ENCODE peak calls at places on chromosome 19, in six cellular contexts. One of them, this sample, is unnamed.

GRCh38 chr19:6352381-6353165 is 8.8 kb upstream of the CLPP start:
- DNase-seq in prostate gland: peak
- DNase-seq in fibroblast of the aortic adventitia: no peak
- DNase-seq in AG04449: no peak
- DNase-seq in AG09309: no peak
- DNase-seq in psoas muscle: no peak
- DNase-seq in this sample: peak

GRCh38 chr19:45161715-45162463 is 1.1 kb upstream of the NKPD1 start:
- DNase-seq in AG04449: no peak
- DNase-seq in psoas muscle: peak
- DNase-seq in fibroblast of the aortic adventitia: peak
- DNase-seq in prostate gland: no peak
- DNase-seq in AG09309: no peak
- DNase-seq in this sample: no peak

GRCh38 chr19:31905980-31906948 is 439.1 kb upstream of the ZNF507 start:
- DNase-seq in AG09309: no peak
- DNase-seq in prostate gland: peak
- DNase-seq in psoas muscle: peak
- DNase-seq in AG04449: no peak
- DNase-seq in fibroblast of the aortic adventitia: no peak
- DNase-seq in this sample: no peak

GRCh38 chr19:12314553-12314952 is 18.9 kb downstream of the ZNF563 start:
- DNase-seq in fibroblast of the aortic adventitia: no peak
- DNase-seq in prostate gland: no peak
- DNase-seq in psoas muscle: no peak
- DNase-seq in AG04449: no peak
- DNase-seq in AG09309: no peak
- DNase-seq in this sample: no peak

GRCh38 chr19:46133777-46134231 is 9.3 kb upstream of the IGFL3 start:
- DNase-seq in prostate gland: no peak
- DNase-seq in AG04449: no peak
- DNase-seq in AG09309: no peak
- DNase-seq in psoas muscle: no peak
- DNase-seq in fibroblast of the aortic adventitia: no peak
- DNase-seq in this sample: no peak

GRCh38 chr19:45824041-45824471 is 8.9 kb upstream of the RSPH6A start:
- DNase-seq in AG09309: no peak
- DNase-seq in AG04449: no peak
- DNase-seq in prostate gland: peak
- DNase-seq in psoas muscle: peak
- DNase-seq in fibroblast of the aortic adventitia: no peak
- DNase-seq in this sample: peak

GRCh38 chr19:52171321-52172169 is at the start of gene ZNF836:
- DNase-seq in prostate gland: peak
- DNase-seq in AG09309: no peak
- DNase-seq in psoas muscle: peak
- DNase-seq in fibroblast of the aortic adventitia: peak
- DNase-seq in AG04449: no peak
- DNase-seq in this sample: peak

GRCh38 chr19:42283248-42284065 is 14.4 kb downstream of the CIC start:
- DNase-seq in psoas muscle: peak
- DNase-seq in AG04449: no peak
- DNase-seq in prostate gland: peak
- DNase-seq in fibroblast of the aortic adventitia: peak
- DNase-seq in AG09309: peak
- DNase-seq in this sample: no peak

GRCh38 chr19:19064811-19065745 is 1.3 kb downstream of the SLC25A42 start:
- DNase-seq in AG09309: no peak
- DNase-seq in prostate gland: no peak
- DNase-seq in psoas muscle: no peak
- DNase-seq in AG04449: no peak
- DNase-seq in fibroblast of the aortic adventitia: no peak
- DNase-seq in this sample: no peak

GRCh38 chr19:49678970-49679831 is 2.1 kb downstream of the PRMT1 start:
- DNase-seq in AG04449: no peak
- DNase-seq in fibroblast of the aortic adventitia: no peak
- DNase-seq in psoas muscle: peak
- DNase-seq in prostate gland: no peak
- DNase-seq in AG09309: no peak
- DNase-seq in this sample: no peak

GRCh38 chr19:12660980-12661379 is 5.6 kb downstream of the MAN2B1 start:
- DNase-seq in psoas muscle: no peak
- DNase-seq in fibroblast of the aortic adventitia: no peak
- DNase-seq in AG04449: no peak
- DNase-seq in prostate gland: no peak
- DNase-seq in AG09309: no peak
- DNase-seq in this sample: no peak

GRCh38 chr19:42111384-42111783 is 20.9 kb downstream of the POU2F2 start:
- DNase-seq in prostate gland: no peak
- DNase-seq in AG04449: no peak
- DNase-seq in AG09309: peak
- DNase-seq in fibroblast of the aortic adventitia: peak
- DNase-seq in psoas muscle: no peak
- DNase-seq in this sample: no peak

GRCh38 chr19:16943942-16944625 is 55.3 kb downstream of the F2RL3 start:
- DNase-seq in psoas muscle: no peak
- DNase-seq in AG09309: no peak
- DNase-seq in prostate gland: no peak
- DNase-seq in fibroblast of the aortic adventitia: no peak
- DNase-seq in AG04449: no peak
- DNase-seq in this sample: no peak

GRCh38 chr19:21586341-21587116 is 81.1 kb downstream of the ZNF429 start:
- DNase-seq in AG04449: no peak
- DNase-seq in prostate gland: peak
- DNase-seq in AG09309: no peak
- DNase-seq in fibroblast of the aortic adventitia: no peak
- DNase-seq in psoas muscle: peak
- DNase-seq in this sample: no peak

GRCh38 chr19:45171211-45171623 is 6.8 kb downstream of the TRAPPC6A start:
- DNase-seq in AG04449: no peak
- DNase-seq in psoas muscle: no peak
- DNase-seq in fibroblast of the aortic adventitia: no peak
- DNase-seq in AG09309: no peak
- DNase-seq in prostate gland: no peak
- DNase-seq in this sample: no peak

GRCh38 chr19:29645911-29646310 is 19.4 kb upstream of the PLEKHF1 start:
- DNase-seq in psoas muscle: peak
- DNase-seq in prostate gland: peak
- DNase-seq in fibroblast of the aortic adventitia: peak
- DNase-seq in AG09309: no peak
- DNase-seq in AG04449: no peak
- DNase-seq in this sample: no peak

GRCh38 chr19:38663156-38663651 is 15.8 kb downstream of the ACTN4 start:
- DNase-seq in fibroblast of the aortic adventitia: no peak
- DNase-seq in AG09309: no peak
- DNase-seq in prostate gland: no peak
- DNase-seq in AG04449: no peak
- DNase-seq in psoas muscle: peak
- DNase-seq in this sample: no peak

GRCh38 chr19:46180701-46181385 is 32.8 kb downstream of the IGFL2 start:
- DNase-seq in AG04449: no peak
- DNase-seq in psoas muscle: no peak
- DNase-seq in AG09309: no peak
- DNase-seq in prostate gland: no peak
- DNase-seq in fibroblast of the aortic adventitia: peak
- DNase-seq in this sample: no peak

GRCh38 chr19:2453431-2454025 is 3.2 kb downstream of the LMNB2 start:
- DNase-seq in AG04449: no peak
- DNase-seq in psoas muscle: no peak
- DNase-seq in fibroblast of the aortic adventitia: no peak
- DNase-seq in prostate gland: no peak
- DNase-seq in AG09309: no peak
- DNase-seq in this sample: no peak

GRCh38 chr19:7850429-7850819 is 20.4 kb downstream of the EVI5L start:
- DNase-seq in AG09309: no peak
- DNase-seq in fibroblast of the aortic adventitia: no peak
- DNase-seq in prostate gland: no peak
- DNase-seq in psoas muscle: no peak
- DNase-seq in AG04449: no peak
- DNase-seq in this sample: no peak

GRCh38 chr19:16290692-16291091 is 33.9 kb upstream of the KLF2 start:
- DNase-seq in AG09309: no peak
- DNase-seq in prostate gland: no peak
- DNase-seq in AG04449: no peak
- DNase-seq in fibroblast of the aortic adventitia: no peak
- DNase-seq in psoas muscle: no peak
- DNase-seq in this sample: no peak

GRCh38 chr19:6707658-6708018 is 12.8 kb downstream of the C3 start:
- DNase-seq in AG04449: no peak
- DNase-seq in AG09309: no peak
- DNase-seq in prostate gland: no peak
- DNase-seq in fibroblast of the aortic adventitia: no peak
- DNase-seq in psoas muscle: peak
- DNase-seq in this sample: no peak

GRCh38 chr19:40283414-40284250 is 1.5 kb downstream of the AKT2 start:
- DNase-seq in psoas muscle: no peak
- DNase-seq in AG09309: no peak
- DNase-seq in prostate gland: no peak
- DNase-seq in fibroblast of the aortic adventitia: no peak
- DNase-seq in AG04449: no peak
- DNase-seq in this sample: no peak

GRCh38 chr19:23665651-23666410 is 21.2 kb downstream of the ZNF675 start:
- DNase-seq in prostate gland: no peak
- DNase-seq in fibroblast of the aortic adventitia: no peak
- DNase-seq in AG09309: no peak
- DNase-seq in psoas muscle: no peak
- DNase-seq in AG04449: no peak
- DNase-seq in this sample: no peak

GRCh38 chr19:35281303-35281702 is 1.0 kb upstream of the HAMP start:
- DNase-seq in AG04449: no peak
- DNase-seq in fibroblast of the aortic adventitia: no peak
- DNase-seq in psoas muscle: no peak
- DNase-seq in AG09309: no peak
- DNase-seq in prostate gland: no peak
- DNase-seq in this sample: no peak

GRCh38 chr19:32041681-32042292 is 303.6 kb upstream of the ZNF507 start:
- DNase-seq in psoas muscle: no peak
- DNase-seq in AG04449: no peak
- DNase-seq in fibroblast of the aortic adventitia: peak
- DNase-seq in prostate gland: peak
- DNase-seq in AG09309: no peak
- DNase-seq in this sample: peak

GRCh38 chr19:39645800-39646411 is 9.8 kb upstream of the LGALS16 start:
- DNase-seq in fibroblast of the aortic adventitia: peak
- DNase-seq in prostate gland: no peak
- DNase-seq in AG09309: no peak
- DNase-seq in psoas muscle: no peak
- DNase-seq in AG04449: no peak
- DNase-seq in this sample: peak

GRCh38 chr19:13861392-13861713 is 15.6 kb upstream of the NANOS3 start:
- DNase-seq in AG04449: no peak
- DNase-seq in AG09309: no peak
- DNase-seq in prostate gland: no peak
- DNase-seq in psoas muscle: peak
- DNase-seq in fibroblast of the aortic adventitia: no peak
- DNase-seq in this sample: no peak
- H3K4me3 ChIP-seq in AG04449: peak
- H3K4me3 ChIP-seq in AG09309: peak
- H3K4me3 ChIP-seq in prostate gland: peak
- H3K4me3 ChIP-seq in psoas muscle: peak
- H3K4me3 ChIP-seq in fibroblast of the aortic adventitia: peak
- H3K4me3 ChIP-seq in this sample: no peak

GRCh38 chr19:10546817-10547216 is 3.1 kb downstream of the ATG4D start:
- DNase-seq in AG09309: no peak
- DNase-seq in prostate gland: no peak
- DNase-seq in AG04449: no peak
- DNase-seq in fibroblast of the aortic adventitia: no peak
- DNase-seq in psoas muscle: no peak
- DNase-seq in this sample: no peak

GRCh38 chr19:10544242-10544752 is 593 bp downstream of the ATG4D start:
- DNase-seq in psoas muscle: no peak
- DNase-seq in prostate gland: no peak
- DNase-seq in AG09309: no peak
- DNase-seq in AG04449: no peak
- DNase-seq in fibroblast of the aortic adventitia: no peak
- DNase-seq in this sample: no peak

GRCh38 chr19:10543420-10544241 is at the start of gene ATG4D:
- DNase-seq in prostate gland: peak
- DNase-seq in fibroblast of the aortic adventitia: peak
- DNase-seq in psoas muscle: peak
- DNase-seq in AG09309: no peak
- DNase-seq in AG04449: no peak
- DNase-seq in this sample: peak

GRCh38 chr19:10544753-10545251 is 1.1 kb downstream of the ATG4D start:
- DNase-seq in prostate gland: no peak
- DNase-seq in AG04449: no peak
- DNase-seq in AG09309: no peak
- DNase-seq in psoas muscle: no peak
- DNase-seq in fibroblast of the aortic adventitia: no peak
- DNase-seq in this sample: no peak

GRCh38 chr19:10543059-10543419 is 665 bp upstream of the ATG4D start:
- DNase-seq in psoas muscle: no peak
- DNase-seq in fibroblast of the aortic adventitia: no peak
- DNase-seq in AG04449: no peak
- DNase-seq in prostate gland: no peak
- DNase-seq in AG09309: no peak
- DNase-seq in this sample: no peak
- H3K4me3 ChIP-seq in psoas muscle: peak
- H3K4me3 ChIP-seq in fibroblast of the aortic adventitia: no peak
- H3K4me3 ChIP-seq in AG04449: no peak
- H3K4me3 ChIP-seq in prostate gland: peak
- H3K4me3 ChIP-seq in AG09309: no peak
- H3K4me3 ChIP-seq in this sample: peak

GRCh38 chr19:43678512-43678911 is 8.5 kb upstream of the PLAUR start:
- DNase-seq in fibroblast of the aortic adventitia: no peak
- DNase-seq in psoas muscle: no peak
- DNase-seq in AG04449: no peak
- DNase-seq in prostate gland: no peak
- DNase-seq in AG09309: no peak
- DNase-seq in this sample: no peak
- H3K4me3 ChIP-seq in fibroblast of the aortic adventitia: no peak
- H3K4me3 ChIP-seq in psoas muscle: no peak
- H3K4me3 ChIP-seq in AG04449: no peak
- H3K4me3 ChIP-seq in prostate gland: no peak
- H3K4me3 ChIP-seq in AG09309: no peak
- H3K4me3 ChIP-seq in this sample: no peak

GRCh38 chr19:3949997-3950859 is 17.4 kb downstream of the NMRK2 start:
- DNase-seq in psoas muscle: no peak
- DNase-seq in AG04449: no peak
- DNase-seq in AG09309: no peak
- DNase-seq in prostate gland: no peak
- DNase-seq in fibroblast of the aortic adventitia: no peak
- DNase-seq in this sample: no peak

GRCh38 chr19:3949294-3949693 is 16.4 kb downstream of the NMRK2 start:
- DNase-seq in psoas muscle: no peak
- DNase-seq in AG09309: no peak
- DNase-seq in AG04449: no peak
- DNase-seq in prostate gland: no peak
- DNase-seq in fibroblast of the aortic adventitia: no peak
- DNase-seq in this sample: no peak

GRCh38 chr19:3955688-3956087 is 15.2 kb downstream of the DAPK3 start:
- DNase-seq in AG09309: no peak
- DNase-seq in psoas muscle: no peak
- DNase-seq in AG04449: no peak
- DNase-seq in fibroblast of the aortic adventitia: no peak
- DNase-seq in prostate gland: no peak
- DNase-seq in this sample: no peak

GRCh38 chr19:3954107-3954506 is 16.8 kb downstream of the DAPK3 start:
- DNase-seq in AG09309: no peak
- DNase-seq in psoas muscle: no peak
- DNase-seq in prostate gland: no peak
- DNase-seq in AG04449: no peak
- DNase-seq in fibroblast of the aortic adventitia: no peak
- DNase-seq in this sample: no peak

GRCh38 chr19:3950871-3951861 is 18.3 kb downstream of the NMRK2 start:
- DNase-seq in fibroblast of the aortic adventitia: no peak
- DNase-seq in AG04449: no peak
- DNase-seq in AG09309: no peak
- DNase-seq in psoas muscle: peak
- DNase-seq in prostate gland: no peak
- DNase-seq in this sample: no peak
- H3K4me3 ChIP-seq in fibroblast of the aortic adventitia: no peak
- H3K4me3 ChIP-seq in AG04449: no peak
- H3K4me3 ChIP-seq in AG09309: no peak
- H3K4me3 ChIP-seq in psoas muscle: peak
- H3K4me3 ChIP-seq in prostate gland: no peak
- H3K4me3 ChIP-seq in this sample: no peak

This sample was measured in LNCaP clone FGC.